ENCODE peak calls at places on chromosomes 6 and 20, in six cellular contexts. H, K, C, F, T and D are unnamed samples.

GRCh38 chr6:41053056-41053455 is at the start of gene APOBEC2:
- DNase-seq in H (no peak), K (peak), C (no peak), F (no peak), T (peak), D (no peak)

GRCh38 chr6:45665859-45666258 is 288.1 kb upstream of the SUPT3H start:
- DNase-seq in H (no peak), K (no peak), C (no peak), F (no peak), T (no peak), D (no peak)

GRCh38 chr6:97440590-97441176 is 157.7 kb upstream of the MMS22L start:
- DNase-seq in H (no peak), K (no peak), C (no peak), F (peak), T (no peak), D (no peak)

GRCh38 chr20:32488066-32488838 is 96.9 kb downstream of the NOL4L start:
- DNase-seq in H (no peak), K (peak), C (no peak), F (no peak), T (no peak), D (peak)

GRCh38 chr6:90978046-90978445 is 391.2 kb upstream of the MAP3K7 start:
- DNase-seq in H (no peak), K (no peak), C (no peak), F (no peak), T (no peak), D (no peak)

GRCh38 chr20:219290-220115 is 7.6 kb upstream of the DEFB129 start:
- DNase-seq in H (no peak), K (no peak), C (no peak), F (peak), T (no peak), D (no peak)

GRCh38 chr6:89563866-89564265 is 74.7 kb downstream of the LYRM2 start:
- DNase-seq in H (no peak), K (no peak), C (no peak), F (no peak), T (no peak), D (no peak)

GRCh38 chr6:107491791-107492674 is 2.1 kb downstream of the SOBP start:
- DNase-seq in H (peak), K (no peak), C (no peak), F (no peak), T (peak), D (no peak)

GRCh38 chr20:35515949-35516645 is 13.4 kb downstream of the C20orf173 start:
- DNase-seq in H (no peak), K (no peak), C (peak), F (peak), T (no peak), D (no peak)

GRCh38 chr20:5621305-5621704 is 128.9 kb upstream of the SHLD1 start:
- DNase-seq in H (no peak), K (no peak), C (no peak), F (no peak), T (no peak), D (no peak)

GRCh38 chr6:13538084-13538483 is 36.3 kb upstream of the SIRT5 start:
- DNase-seq in H (no peak), K (no peak), C (no peak), F (peak), T (no peak), D (no peak)

GRCh38 chr6:43935921-43936320 is 165.9 kb downstream of the VEGFA start:
- DNase-seq in H (peak), K (peak), C (no peak), F (no peak), T (no peak), D (no peak)

GRCh38 chr6:129641344-129641743 is 68.6 kb downstream of the ARHGAP18 start:
- DNase-seq in H (no peak), K (no peak), C (no peak), F (no peak), T (no peak), D (no peak)

GRCh38 chr6:131602913-131603312 is 25.1 kb downstream of the MED23 start:
- DNase-seq in H (no peak), K (no peak), C (no peak), F (peak), T (no peak), D (no peak)

GRCh38 chr20:5767493-5768098 is 17.4 kb downstream of the SHLD1 start:
- DNase-seq in H (no peak), K (no peak), C (no peak), F (no peak), T (no peak), D (no peak)

GRCh38 chr6:43936476-43936875 is 166.5 kb downstream of the VEGFA start:
- DNase-seq in H (peak), K (peak), C (no peak), F (no peak), T (no peak), D (no peak)

GRCh38 chr6:131136021-131136847 is 967 bp downstream of the AKAP7 start:
- DNase-seq in H (no peak), K (no peak), C (no peak), F (peak), T (no peak), D (no peak)

GRCh38 chr6:145428656-145429173 is 306.6 kb downstream of the EPM2A start:
- DNase-seq in H (no peak), K (no peak), C (no peak), F (no peak), T (no peak), D (no peak)

GRCh38 chr20:46965477-46965876 is 70.8 kb downstream of the EYA2 start:
- DNase-seq in H (no peak), K (no peak), C (no peak), F (no peak), T (no peak), D (peak)

GRCh38 chr6:39553029-39553428 is 172.2 kb downstream of the KIF6 start:
- DNase-seq in H (no peak), K (no peak), C (no peak), F (no peak), T (no peak), D (no peak)

GRCh38 chr6:158642097-158642601 is 2.4 kb downstream of the DYNLT1 start:
- DNase-seq in H (peak), K (peak), C (peak), F (no peak), T (peak), D (peak)

GRCh38 chr6:44267252-44267651 is 1.9 kb upstream of the NFKBIE start:
- DNase-seq in H (no peak), K (peak), C (no peak), F (no peak), T (no peak), D (no peak)

GRCh38 chr20:46583411-46584214 is 33.2 kb upstream of the OCSTAMP start:
- DNase-seq in H (no peak), K (peak), C (no peak), F (no peak), T (no peak), D (no peak)

GRCh38 chr6:35148167-35148741 is 7.1 kb upstream of the TCP11 start:
- DNase-seq in H (no peak), K (no peak), C (no peak), F (no peak), T (no peak), D (no peak)

GRCh38 chr20:33250666-33251065 is 14.9 kb downstream of the BPIFA1 start:
- DNase-seq in H (peak), K (no peak), C (no peak), F (no peak), T (no peak), D (no peak)

GRCh38 chr20:19813839-19814238 is 55.8 kb downstream of the RIN2 start:
- DNase-seq in H (no peak), K (no peak), C (no peak), F (no peak), T (no peak), D (no peak)

GRCh38 chr6:111861321-111861938 is 11.8 kb downstream of the FYN start:
- DNase-seq in H (no peak), K (no peak), C (no peak), F (no peak), T (no peak), D (no peak)

GRCh38 chr6:101236709-101237108 is 156.8 kb upstream of the GRIK2 start:
- DNase-seq in H (no peak), K (no peak), C (no peak), F (no peak), T (no peak), D (no peak)

GRCh38 chr20:58618694-58619540 is 32.2 kb upstream of the STX16 start:
- DNase-seq in H (no peak), K (peak), C (no peak), F (no peak), T (peak), D (no peak)

GRCh38 chr6:13548500-13549210 is 25.7 kb upstream of the SIRT5 start:
- DNase-seq in H (no peak), K (no peak), C (no peak), F (no peak), T (no peak), D (no peak)

GRCh38 chr6:75458895-75459294 is 34.7 kb downstream of the FILIP1 start:
- DNase-seq in H (no peak), K (no peak), C (no peak), F (peak), T (peak), D (no peak)

GRCh38 chr6:160348209-160348551 is at the start of gene SLC22A3:
- DNase-seq in H (no peak), K (peak), C (no peak), F (no peak), T (no peak), D (peak)
- H3K4me3 ChIP-seq in H (peak), K (peak), C (no peak), F (peak), T (peak), D (peak)

GRCh38 chr6:25869840-25870239 is 4.2 kb downstream of the SLC17A3 start:
- DNase-seq in H (no peak), K (no peak), C (no peak), F (no peak), T (no peak), D (no peak)
- H3K27ac ChIP-seq in H (no peak), K (no peak), C (no peak), F (no peak), T (no peak), D (no peak)

GRCh38 chr20:63819224-63819917 is 11.7 kb downstream of the ZBTB46 start:
- DNase-seq in H (no peak), K (no peak), C (no peak), F (peak), T (no peak), D (no peak)
- H3K4me3 ChIP-seq in H (no peak), K (no peak), C (no peak), F (peak), T (no peak), D (no peak)

DNA sequence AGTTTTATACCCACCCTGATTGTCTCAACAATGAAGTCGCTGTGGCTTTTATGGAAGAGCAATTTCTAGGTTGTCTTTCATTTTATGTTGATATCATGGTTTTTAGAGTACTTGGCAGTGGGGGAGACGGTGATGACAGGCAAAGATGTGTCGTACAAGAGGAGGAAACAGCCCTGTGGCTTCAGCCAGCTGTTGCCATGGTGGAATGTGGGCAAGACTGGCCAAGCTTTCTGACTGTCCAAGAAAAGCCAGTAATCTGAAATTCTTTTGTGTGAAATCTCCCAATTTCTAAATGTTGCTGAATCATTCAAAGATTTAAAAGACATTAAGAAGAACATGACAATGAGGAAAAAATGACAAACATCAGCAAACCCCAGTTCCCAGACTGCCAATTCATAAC is 23.1 kb downstream of the PFDN4 start:
- DNase-seq in H (no peak), K (no peak), C (no peak), F (no peak), T (no peak), D (no peak)
- H3K27ac ChIP-seq in H (no peak), K (no peak), C (no peak), F (no peak), T (no peak), D (no peak)

GRCh38 chr6:137217801-137218472 is 1.2 kb downstream of the IFNGR1 start:
- DNase-seq in H (no peak), K (peak), C (no peak), F (no peak), T (peak), D (no peak)

GRCh38 chr6:137216875-137217553 is 2.2 kb downstream of the IFNGR1 start:
- DNase-seq in H (no peak), K (no peak), C (no peak), F (no peak), T (no peak), D (no peak)

GRCh38 chr6:137214931-137215330 is 4.3 kb downstream of the IFNGR1 start:
- DNase-seq in H (no peak), K (no peak), C (no peak), F (no peak), T (no peak), D (no peak)

GRCh38 chr6:137213813-137214212 is 5.4 kb downstream of the IFNGR1 start:
- DNase-seq in H (no peak), K (no peak), C (no peak), F (no peak), T (no peak), D (no peak)

DNA sequence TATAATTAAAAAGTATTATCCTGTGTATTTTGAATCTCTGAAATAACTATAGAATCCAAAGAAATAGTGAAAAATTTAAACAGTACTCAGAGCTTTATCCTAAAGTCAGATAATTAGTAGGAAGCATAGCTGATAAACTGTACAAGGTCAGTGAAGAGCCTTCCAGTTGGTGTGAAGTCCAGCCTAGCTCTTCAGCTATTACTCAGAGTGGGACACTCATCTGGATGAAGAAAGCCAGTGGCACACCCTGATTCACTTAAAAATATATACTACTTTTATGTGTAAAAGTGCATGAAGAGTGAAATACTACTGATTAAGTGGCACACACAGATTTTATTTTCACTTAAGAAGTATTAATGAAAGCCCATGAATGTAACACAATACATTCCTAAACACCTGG is 3.1 kb downstream of the IFNGR1 start:
- DNase-seq in H (no peak), K (no peak), C (no peak), F (no peak), T (no peak), D (no peak)
- H3K4me3 ChIP-seq in H (peak), K (no peak), C (peak), F (no peak), T (peak), D (peak)

DNA sequence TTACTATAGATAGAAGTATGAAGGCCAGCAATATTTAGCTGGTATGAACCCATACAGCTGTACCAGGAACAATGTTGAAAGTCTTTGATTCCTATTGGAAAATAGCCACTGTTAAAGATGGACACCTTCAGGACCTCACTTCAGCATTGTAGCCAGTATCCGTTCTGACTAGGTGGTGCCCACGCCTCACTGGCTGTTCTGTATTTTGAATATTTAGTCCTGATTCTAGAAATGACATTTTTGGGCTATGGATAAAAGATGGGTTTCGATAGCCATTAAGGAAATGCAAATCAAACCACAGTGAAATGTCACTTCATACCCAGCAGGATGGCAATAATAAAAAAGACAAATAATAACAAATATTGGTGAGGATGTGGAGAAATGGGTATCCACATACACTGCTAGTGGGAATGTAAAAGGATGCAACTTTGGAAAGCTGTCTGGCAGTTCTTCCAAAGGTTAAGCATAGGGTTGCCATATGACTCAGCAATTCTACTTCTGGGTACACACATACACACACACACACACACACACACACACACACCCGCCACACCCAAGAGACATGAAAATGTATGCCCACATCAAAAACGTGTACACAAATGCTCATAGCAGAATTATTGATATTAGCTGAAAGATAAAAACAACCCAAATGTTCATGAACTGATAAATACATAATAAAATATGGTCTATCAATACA is 56.8 kb downstream of the UTRN start:
- DNase-seq in H (no peak), K (no peak), C (no peak), F (no peak), T (no peak), D (no peak)
- H3K27ac ChIP-seq in H (peak), K (no peak), C (peak), F (peak), T (no peak), D (no peak)

DNA sequence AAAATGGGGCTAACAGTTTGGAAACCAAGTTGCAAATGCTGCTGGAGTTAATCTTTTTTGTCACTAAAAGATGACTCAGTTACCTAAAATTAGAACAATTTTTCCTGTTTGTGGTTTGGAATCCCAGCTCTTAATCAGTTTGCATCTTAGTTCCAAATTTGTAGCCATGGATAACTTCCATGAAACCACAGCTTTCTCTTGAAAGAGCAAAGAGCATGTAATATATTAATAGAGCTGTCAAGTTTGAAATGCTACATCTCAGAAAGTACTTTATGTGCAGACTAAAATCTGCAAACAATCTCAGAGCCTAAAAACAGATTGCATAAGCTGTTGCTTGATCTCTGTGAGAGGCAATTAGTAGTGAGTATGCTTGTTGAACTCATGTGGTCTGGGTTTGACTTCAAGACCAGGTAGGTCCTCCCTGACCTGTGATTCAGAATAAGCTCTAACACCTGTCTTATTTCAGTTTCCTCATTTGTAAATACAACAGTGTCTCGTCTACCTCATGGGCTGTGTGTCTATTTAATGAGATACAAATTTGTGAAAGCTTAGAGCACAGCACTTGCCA is 23.5 kb downstream of the DHX35 start:
- DNase-seq in H (no peak), K (no peak), C (no peak), F (no peak), T (no peak), D (no peak)
- H3K4me3 ChIP-seq in H (no peak), K (no peak), C (peak), F (no peak), T (no peak), D (no peak)

GRCh38 chr6:140050232-140050995 is 676.0 kb upstream of the CITED2 start:
- DNase-seq in H (no peak), K (no peak), C (no peak), F (no peak), T (peak), D (no peak)
- H3K27ac ChIP-seq in H (no peak), K (no peak), C (no peak), F (peak), T (peak), D (no peak)

DNA sequence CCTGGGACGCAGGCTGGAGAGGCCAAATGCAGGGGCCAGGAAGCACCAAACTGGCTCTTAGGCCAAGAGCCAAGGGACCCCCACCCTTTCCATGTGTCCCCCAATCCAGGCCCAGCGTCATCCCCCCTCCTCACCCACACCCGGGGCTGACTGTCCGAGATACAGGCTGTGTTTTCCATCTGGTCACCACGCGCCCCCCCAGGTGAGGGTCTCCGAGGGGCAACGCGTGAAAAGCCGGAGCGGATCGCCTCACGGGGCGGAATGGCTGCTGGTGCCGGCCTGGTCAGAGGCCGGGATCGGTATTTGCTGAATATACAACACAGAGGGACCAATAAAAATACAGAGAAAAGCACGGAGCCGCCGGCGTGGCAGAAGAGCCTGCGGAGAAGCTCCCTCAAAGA is 5.2 kb upstream of the ABHD16B start:
- DNase-seq in H (no peak), K (peak), C (no peak), F (no peak), T (no peak), D (no peak)
- H3K4me3 ChIP-seq in H (no peak), K (no peak), C (no peak), F (no peak), T (no peak), D (no peak)